ENCODE peak calls at places on chromosomes 12 and 14, in eight cellular contexts. U is endothelial cell; Y is A549; J is stimulated activated naive B cell treated with anti-CD40 and anti-IgM and Interleukin-4, amounts not matched to agents 10 μg/mL and 1 μg/mL and 100 μg/mL, for 72 hours; D is H54; B is M059J; Q is NCI-H748 treated with DMSO at 0.1 percent for 48 hours; H is mesothelial cell of epicardium. F is an unnamed sample.

GRCh38 chr12:58196971-58197370 is 255.6 kb downstream of the ATP23 start:
- DNase-seq in U (no peak), Y (no peak), J (no peak), D (no peak), B (no peak), Q (no peak), H (no peak), F (no peak)

GRCh38 chr12:9848899-9849298 is 20.3 kb downstream of the CLEC2B start:
- DNase-seq in U (no peak), Y (no peak), J (no peak), D (no peak), B (no peak), Q (no peak), H (no peak), F (no peak)

GRCh38 chr12:46494424-46494823 is 121.9 kb upstream of the SLC38A2 start:
- DNase-seq in U (no peak), Y (no peak), J (no peak), D (no peak), B (peak), Q (no peak), H (no peak), F (no peak)

GRCh38 chr14:68628605-68629310 is 164.1 kb downstream of the ZFP36L1 start:
- DNase-seq in U (no peak), Y (no peak), J (no peak), D (no peak), B (no peak), Q (no peak), H (peak), F (no peak)

GRCh38 chr12:120242275-120242799 is 23.2 kb downstream of the PXN start:
- DNase-seq in U (peak), Y (no peak), J (no peak), D (no peak), B (no peak), Q (no peak), H (no peak), F (no peak)

GRCh38 chr12:90936230-90937005 is 18.6 kb downstream of the CCER1 start:
- DNase-seq in U (no peak), Y (no peak), J (no peak), D (no peak), B (peak), Q (no peak), H (no peak), F (no peak)

GRCh38 chr12:75208851-75209781 is 523 bp downstream of the KCNC2 start:
- DNase-seq in U (peak), Y (no peak), J (no peak), D (peak), B (peak), Q (peak), H (peak), F (peak)

GRCh38 chr14:92316937-92317336 is 6.0 kb upstream of the SLC24A4 start:
- DNase-seq in U (no peak), Y (no peak), J (no peak), D (no peak), B (peak), Q (no peak), H (no peak), F (no peak)

GRCh38 chr12:13000935-13001724 is 1.1 kb upstream of the HEBP1 start:
- DNase-seq in U (peak), Y (peak), J (peak), D (peak), B (peak), Q (no peak), H (peak), F (peak)

GRCh38 chr12:103085541-103085940 is 128.1 kb downstream of the ASCL1 start:
- DNase-seq in U (no peak), Y (no peak), J (no peak), D (no peak), B (no peak), Q (peak), H (no peak), F (no peak)

GRCh38 chr14:91770185-91770584 is 38.3 kb upstream of the CATSPERB start:
- DNase-seq in U (no peak), Y (no peak), J (no peak), D (no peak), B (no peak), Q (no peak), H (no peak), F (no peak)

GRCh38 chr12:58757422-58757821 is 162.9 kb downstream of the LRIG3 start:
- DNase-seq in U (no peak), Y (no peak), J (no peak), D (no peak), B (peak), Q (no peak), H (no peak), F (no peak)

GRCh38 chr14:37172024-37172869 is at the start of gene SLC25A21:
- DNase-seq in U (peak), Y (peak), J (no peak), D (no peak), B (no peak), Q (peak), H (peak), F (peak)

GRCh38 chr14:34711169-34711568 is 3.2 kb downstream of the CFL2 start:
- DNase-seq in U (no peak), Y (no peak), J (no peak), D (no peak), B (peak), Q (peak), H (no peak), F (no peak)

GRCh38 chr12:64451687-64452558 is at the start of gene TBK1:
- DNase-seq in U (peak), Y (peak), J (peak), D (peak), B (peak), Q (peak), H (peak), F (peak)

GRCh38 chr12:121483950-121484349 is 84.0 kb downstream of the RNF34 start:
- DNase-seq in U (no peak), Y (no peak), J (no peak), D (no peak), B (no peak), Q (no peak), H (no peak), F (no peak)

GRCh38 chr12:101839324-101840283 is 8.8 kb upstream of the GNPTAB start:
- DNase-seq in U (peak), Y (peak), J (peak), D (no peak), B (peak), Q (peak), H (no peak), F (peak)

F was measured in progenitor cell of endocrine pancreas.